ENCODE peak calls at places on chromosomes 5 and 9, in six cellular contexts. W is OCI-LY7, U is GM06990, Y is B cell, V is progenitor cell of endocrine pancreas, D is HL-60. P is an unnamed sample.

GRCh38 chr9:121447341-121447834 is 52.3 kb downstream of the GGTA1 start:
- DNase-seq in W (no peak), U (no peak), Y (no peak), V (no peak), D (peak), P (no peak)

GRCh38 chr9:3367185-3367584 is 158.6 kb downstream of the RFX3 start:
- DNase-seq in W (no peak), U (no peak), Y (no peak), V (no peak), D (no peak), P (no peak)

GRCh38 chr9:2768330-2768729 is 51.0 kb downstream of the KCNV2 start:
- DNase-seq in W (no peak), U (no peak), Y (no peak), V (no peak), D (no peak), P (no peak)

GRCh38 chr9:37983381-37984067 is 79.6 kb upstream of the SLC25A51 start:
- DNase-seq in W (no peak), U (no peak), Y (no peak), V (no peak), D (no peak), P (no peak)

GRCh38 chr9:98255064-98255577 is 328 bp downstream of the TBC1D2 start:
- DNase-seq in W (no peak), U (no peak), Y (no peak), V (peak), D (no peak), P (no peak)

GRCh38 chr9:115063058-115063850 is 54.7 kb downstream of the TNC start:
- DNase-seq in W (no peak), U (no peak), Y (no peak), V (no peak), D (no peak), P (no peak)

GRCh38 chr9:115164511-115164974 is 46.6 kb upstream of the TNC start:
- DNase-seq in W (no peak), U (no peak), Y (no peak), V (no peak), D (no peak), P (no peak)

GRCh38 chr5:134438641-134439621 is 27.2 kb upstream of the CDKN2AIPNL start:
- DNase-seq in W (no peak), U (no peak), Y (no peak), V (no peak), D (no peak), P (no peak)

GRCh38 chr5:167229751-167230150 is 1061.7 kb upstream of the WWC1 start:
- DNase-seq in W (no peak), U (no peak), Y (no peak), V (no peak), D (no peak), P (no peak)

GRCh38 chr5:135024956-135025729 is 8.9 kb downstream of the PITX1 start:
- DNase-seq in W (no peak), U (no peak), Y (no peak), V (no peak), D (no peak), P (no peak)

GRCh38 chr5:75622564-75622963 is 11.3 kb downstream of the ANKDD1B start:
- DNase-seq in W (no peak), U (no peak), Y (no peak), V (no peak), D (no peak), P (no peak)

GRCh38 chr9:122032346-122032745 is 60.8 kb downstream of the TTLL11 start:
- DNase-seq in W (no peak), U (no peak), Y (no peak), V (no peak), D (no peak), P (no peak)

GRCh38 chr5:170225326-170226137 is 7.3 kb upstream of the C5orf58 start:
- DNase-seq in W (peak), U (no peak), Y (peak), V (peak), D (peak), P (peak)

GRCh38 chr9:28970241-28970654 is 1397.0 kb upstream of the C9orf72 start:
- DNase-seq in W (no peak), U (no peak), Y (no peak), V (no peak), D (no peak), P (no peak)

GRCh38 chr9:132114102-132114707 is 34.5 kb upstream of the MED27 start:
- DNase-seq in W (no peak), U (no peak), Y (peak), V (peak), D (peak), P (no peak)

GRCh38 chr5:663436-664342 is 29.5 kb downstream of the TPPP start:
- DNase-seq in W (no peak), U (no peak), Y (no peak), V (no peak), D (no peak), P (no peak)

GRCh38 chr5:155759984-155760383 is 567.0 kb upstream of the SGCD start:
- DNase-seq in W (no peak), U (no peak), Y (no peak), V (no peak), D (no peak), P (no peak)

GRCh38 chr5:158695595-158696330 is 404.0 kb downstream of the EBF1 start:
- DNase-seq in W (peak), U (peak), Y (peak), V (peak), D (peak), P (peak)

GRCh38 chr5:104053057-104053666 is 490.6 kb upstream of the NUDT12 start:
- DNase-seq in W (no peak), U (no peak), Y (no peak), V (no peak), D (no peak), P (no peak)

GRCh38 chr9:121975801-121976277 is 117.3 kb downstream of the TTLL11 start:
- DNase-seq in W (no peak), U (no peak), Y (no peak), V (no peak), D (no peak), P (no peak)

GRCh38 chr9:135878528-135879236 is 28.7 kb downstream of the CAMSAP1 start:
- DNase-seq in W (no peak), U (no peak), Y (no peak), V (no peak), D (no peak), P (no peak)

GRCh38 chr5:126509339-126509738 is 85.7 kb downstream of the ALDH7A1 start:
- DNase-seq in W (no peak), U (no peak), Y (no peak), V (no peak), D (no peak), P (no peak)

GRCh38 chr9:85408494-85408893 is 333.3 kb downstream of the AGTPBP1 start:
- DNase-seq in W (no peak), U (no peak), Y (no peak), V (no peak), D (no peak), P (no peak)

GRCh38 chr9:130227833-130228232 is 37.7 kb upstream of the HMCN2 start:
- DNase-seq in W (no peak), U (no peak), Y (no peak), V (no peak), D (no peak), P (no peak)

GRCh38 chr5:102855684-102856373 is 100.7 kb downstream of the PAM start:
- DNase-seq in W (no peak), U (no peak), Y (no peak), V (no peak), D (no peak), P (no peak)

GRCh38 chr5:136073714-136074113 is 44.9 kb downstream of the TGFBI start:
- DNase-seq in W (peak), U (peak), Y (peak), V (no peak), D (no peak), P (peak)

GRCh38 chr9:92481029-92481633 is 1.2 kb downstream of the ASPN start:
- DNase-seq in W (no peak), U (no peak), Y (no peak), V (no peak), D (no peak), P (no peak)

GRCh38 chr5:149162401-149163084 is 21.2 kb downstream of the ABLIM3 start:
- DNase-seq in W (no peak), U (no peak), Y (no peak), V (no peak), D (no peak), P (no peak)

GRCh38 chr5:181126841-181127240 is 4.1 kb downstream of the OR2V1 start:
- DNase-seq in W (no peak), U (no peak), Y (no peak), V (no peak), D (no peak), P (no peak)

GRCh38 chr5:179679014-179679674 is 1.7 kb downstream of the CBY3 start:
- DNase-seq in W (peak), U (no peak), Y (peak), V (peak), D (no peak), P (peak)

GRCh38 chr5:128349044-128349629 is 188.9 kb downstream of the FBN2 start:
- DNase-seq in W (no peak), U (no peak), Y (no peak), V (no peak), D (no peak), P (no peak)

GRCh38 chr5:96963267-96963666 is 27.4 kb downstream of the LNPEP start:
- DNase-seq in W (peak), U (peak), Y (peak), V (no peak), D (no peak), P (no peak)

GRCh38 chr5:59299006-59299405 is 594.5 kb downstream of the PDE4D start:
- DNase-seq in W (no peak), U (no peak), Y (no peak), V (no peak), D (no peak), P (no peak)

GRCh38 chr5:92180406-92180805 is 797.3 kb upstream of the ARRDC3 start:
- DNase-seq in W (no peak), U (no peak), Y (no peak), V (no peak), D (no peak), P (no peak)

GRCh38 chr5:136058031-136058971 is 29.5 kb downstream of the TGFBI start:
- DNase-seq in W (no peak), U (no peak), Y (no peak), V (no peak), D (no peak), P (no peak)

GRCh38 chr5:76104027-76104426 is 20.8 kb downstream of the SV2C start:
- DNase-seq in W (peak), U (no peak), Y (no peak), V (peak), D (no peak), P (no peak)

GRCh38 chr9:127424669-127424986 is 446 bp downstream of the ZNF79 start:
- DNase-seq in W (peak), U (no peak), Y (no peak), V (no peak), D (no peak), P (peak)

GRCh38 chr5:3277590-3278196 is 317.9 kb upstream of the IRX1 start:
- DNase-seq in W (no peak), U (no peak), Y (no peak), V (no peak), D (no peak), P (no peak)

GRCh38 chr5:122835681-122836080 is 9.7 kb upstream of the SNX24 start:
- DNase-seq in W (no peak), U (no peak), Y (no peak), V (no peak), D (no peak), P (no peak)
- TF ChIP-seq CTCF in W (no peak), U (no peak), Y (no peak), V (peak), D (no peak), P (no peak)

GRCh38 chr5:15600035-15600434 is 100.1 kb downstream of the FBXL7 start:
- DNase-seq in W (no peak), U (no peak), Y (no peak), V (no peak), D (no peak), P (no peak)

GRCh38 chr5:15596936-15597335 is 97.0 kb downstream of the FBXL7 start:
- DNase-seq in W (no peak), U (no peak), Y (no peak), V (no peak), D (no peak), P (no peak)

GRCh38 chr5:15601274-15601673 is 101.3 kb downstream of the FBXL7 start:
- DNase-seq in W (no peak), U (no peak), Y (no peak), V (no peak), D (no peak), P (no peak)

GRCh38 chr5:15594922-15595568 is 95.1 kb downstream of the FBXL7 start:
- DNase-seq in W (no peak), U (no peak), Y (no peak), V (no peak), D (no peak), P (no peak)

GRCh38 chr5:15598294-15598902 is 98.4 kb downstream of the FBXL7 start:
- DNase-seq in W (peak), U (no peak), Y (no peak), V (no peak), D (no peak), P (no peak)
- TF ChIP-seq CTCF in W (peak), U (peak), Y (peak), V (peak), D (peak), P (peak)

GRCh38 chr5:145294321-145294720 is 540.8 kb downstream of the PRELID2 start:
- DNase-seq in W (no peak), U (no peak), Y (no peak), V (no peak), D (no peak), P (no peak)
- TF ChIP-seq CTCF in W (no peak), U (no peak), Y (no peak), V (no peak), D (no peak), P (no peak)

GRCh38 chr9:4923580-4924544 is 61.2 kb upstream of the JAK2 start:
- DNase-seq in W (peak), U (no peak), Y (peak), V (no peak), D (no peak), P (peak)
- TF ChIP-seq CTCF in W (peak), U (peak), Y (peak), V (no peak), D (no peak), P (peak)

GRCh38 chr5:55226934-55227737 is at the start of gene MCIDAS:
- DNase-seq in W (peak), U (peak), Y (peak), V (peak), D (no peak), P (peak)
- TF ChIP-seq CTCF in W (peak), U (peak), Y (no peak), V (peak), D (no peak), P (peak)

P was measured in GM13977.